ENCODE peak calls at places on chromosomes 7 and 10, in ten cellular contexts. P is WERI-Rb-1; I is fibroblast of mammary gland; O is activated CD8-positive, alpha-beta T cell treated with anti-CD3 and anti-CD28 coated beads for 36 hours; T is stomach; U is bronchial epithelial cell; Z is cardiac fibroblast; L is right lobe of liver; E is mucosa of descending colon; F is mesothelial cell of epicardium. G is an unnamed sample.

GRCh38 chr7:131104611-131105293 is 222.9 kb upstream of the MKLN1 start:
- DNase-seq in L (no peak), E (no peak), O (peak), T (no peak), I (peak), U (no peak), P (no peak), F (no peak), Z (peak), G (no peak)

GRCh38 chr10:7529638-7530037 is 118.8 kb upstream of the SFMBT2 start:
- DNase-seq in Z (peak), F (no peak), U (peak), T (no peak), O (peak), E (no peak), I (no peak), P (peak), L (no peak), G (peak)

GRCh38 chr7:110771717-110772116 is 319.2 kb upstream of the LRRN3 start:
- DNase-seq in I (no peak), L (no peak), Z (no peak), T (no peak), O (peak), P (no peak), U (no peak), F (no peak), E (no peak), G (no peak)

GRCh38 chr7:1694981-1695511 is 25.0 kb downstream of the ELFN1 start:
- DNase-seq in Z (no peak), P (peak), U (no peak), O (no peak), F (peak), T (no peak), I (no peak), L (peak), E (peak), G (no peak)

GRCh38 chr7:75642810-75643486 is 95.8 kb downstream of the HIP1 start:
- DNase-seq in U (peak), F (no peak), I (peak), Z (peak), P (peak), E (no peak), O (peak), L (no peak), T (peak), G (peak)

GRCh38 chr7:64655811-64656210 is 10.1 kb upstream of the ZNF107 start:
- DNase-seq in P (no peak), I (no peak), F (no peak), L (no peak), Z (no peak), O (no peak), T (no peak), E (no peak), U (no peak), G (no peak)

GRCh38 chr7:4150731-4151130 is 531.4 kb upstream of the FOXK1 start:
- DNase-seq in F (no peak), P (no peak), T (no peak), O (no peak), E (no peak), Z (no peak), I (no peak), L (no peak), U (no peak), G (no peak)

GRCh38 chr7:18552311-18552916 is 56.9 kb downstream of the HDAC9 start:
- DNase-seq in E (no peak), U (no peak), P (no peak), Z (no peak), O (no peak), T (no peak), I (no peak), L (no peak), F (no peak), G (no peak)

GRCh38 chr10:88260329-88261051 is 322.6 kb downstream of the RNLS start:
- DNase-seq in O (no peak), L (no peak), F (no peak), U (peak), T (no peak), P (no peak), I (no peak), Z (no peak), E (no peak), G (no peak)

GRCh38 chr10:14173391-14173705 is 157.4 kb downstream of the FRMD4A start:
- DNase-seq in F (no peak), I (no peak), T (no peak), O (peak), U (no peak), Z (peak), L (no peak), P (no peak), E (no peak), G (no peak)

GRCh38 chr10:60916025-60916424 is 28.0 kb downstream of the RHOBTB1 start:
- DNase-seq in L (no peak), Z (peak), U (no peak), T (no peak), E (no peak), F (no peak), O (no peak), I (no peak), P (no peak), G (no peak)

GRCh38 chr10:131654471-131655087 is 246.2 kb upstream of the PPP2R2D start:
- DNase-seq in U (no peak), O (no peak), T (peak), P (no peak), E (no peak), L (peak), Z (no peak), F (no peak), I (no peak), G (no peak)

GRCh38 chr10:78404296-78404695 is 370.6 kb downstream of the RPS24 start:
- DNase-seq in P (no peak), I (no peak), U (no peak), O (no peak), L (no peak), F (no peak), T (no peak), Z (no peak), E (no peak), G (no peak)

GRCh38 chr7:38773430-38773829 is 135.6 kb downstream of the VPS41 start:
- DNase-seq in P (no peak), L (no peak), E (no peak), O (no peak), T (no peak), Z (no peak), F (no peak), I (peak), U (no peak), G (no peak)

GRCh38 chr7:87570178-87570577 is 30.5 kb downstream of the ABCB1 start:
- DNase-seq in P (no peak), T (no peak), I (peak), Z (peak), F (no peak), O (no peak), U (peak), L (no peak), E (no peak), G (no peak)

GRCh38 chr10:104322416-104322782 is 15.9 kb downstream of the ITPRIP start:
- DNase-seq in U (peak), F (no peak), I (no peak), T (no peak), P (no peak), O (peak), Z (peak), L (no peak), E (no peak), G (no peak)

GRCh38 chr7:150405584-150406310 is 26.6 kb downstream of the ZNF775 start:
- DNase-seq in Z (no peak), F (no peak), T (no peak), E (peak), U (no peak), P (no peak), L (no peak), I (peak), O (peak), G (peak)

GRCh38 chr7:131105294-131105802 is 222.3 kb upstream of the MKLN1 start:
- DNase-seq in E (no peak), I (peak), U (no peak), F (no peak), O (no peak), Z (peak), L (no peak), T (no peak), P (peak), G (peak)

GRCh38 chr7:137443616-137444015 is 100.1 kb upstream of the PTN start:
- DNase-seq in U (peak), Z (peak), F (no peak), L (no peak), T (no peak), I (peak), P (no peak), E (no peak), O (no peak), G (no peak)

GRCh38 chr7:53541467-53541866 is 506.0 kb downstream of the POM121L12 start:
- DNase-seq in Z (no peak), O (no peak), U (no peak), F (no peak), E (no peak), T (no peak), P (no peak), I (no peak), L (no peak), G (no peak)

GRCh38 chr7:93515144-93515543 is 59.4 kb downstream of the CALCR start:
- DNase-seq in F (no peak), Z (peak), O (no peak), P (no peak), T (no peak), L (no peak), E (no peak), U (peak), I (peak), G (no peak)

GRCh38 chr7:129896568-129897382 is 56.0 kb downstream of the UBE2H start:
- DNase-seq in P (no peak), U (peak), F (no peak), T (no peak), I (no peak), E (no peak), Z (peak), O (no peak), L (no peak), G (no peak)

GRCh38 chr7:149827089-149827981 is 10.8 kb upstream of the ZNF862 start:
- DNase-seq in I (no peak), P (no peak), Z (no peak), F (no peak), E (peak), L (no peak), U (no peak), T (no peak), O (peak), G (no peak)

GRCh38 chr10:3763035-3763456 is 22.0 kb downstream of the KLF6 start:
- DNase-seq in L (no peak), Z (peak), E (no peak), T (no peak), I (peak), P (no peak), O (peak), F (no peak), U (peak), G (no peak)

GRCh38 chr7:69608878-69609277 is 10.6 kb downstream of the AUTS2 start:
- DNase-seq in T (no peak), U (no peak), P (no peak), O (no peak), L (no peak), F (no peak), Z (no peak), I (no peak), E (no peak), G (no peak)

GRCh38 chr10:27104919-27105318 is 4.6 kb upstream of the ANKRD26 start:
- DNase-seq in Z (no peak), U (no peak), E (no peak), L (no peak), T (no peak), I (no peak), P (no peak), F (no peak), O (peak), G (no peak)

GRCh38 chr10:12579954-12580858 is 230.9 kb downstream of the CAMK1D start:
- DNase-seq in E (no peak), U (no peak), I (peak), T (no peak), P (no peak), O (no peak), Z (peak), F (no peak), L (no peak), G (no peak)

GRCh38 chr10:48439031-48439430 is 132.6 kb downstream of the MAPK8 start:
- DNase-seq in U (peak), Z (peak), T (no peak), I (peak), E (no peak), F (no peak), L (no peak), P (no peak), O (no peak), G (no peak)

GRCh38 chr10:6985644-6986043 is 405.6 kb upstream of the PRKCQ start:
- DNase-seq in T (no peak), F (no peak), U (no peak), L (no peak), Z (no peak), I (no peak), O (no peak), E (no peak), P (no peak), G (no peak)

GRCh38 chr7:5697754-5698487 is 83.5 kb downstream of the RNF216 start:
- DNase-seq in E (no peak), Z (no peak), L (no peak), T (no peak), U (no peak), P (no peak), I (no peak), O (no peak), F (no peak), G (no peak)

GRCh38 chr7:1576521-1577253 is 6.9 kb upstream of the PSMG3 start:
- DNase-seq in O (no peak), U (no peak), Z (no peak), I (no peak), T (no peak), F (no peak), L (no peak), P (no peak), E (no peak), G (no peak)

GRCh38 chr10:34933676-34934075 is 118.6 kb upstream of the PARD3 start:
- DNase-seq in L (no peak), I (peak), P (no peak), U (no peak), E (no peak), Z (peak), F (no peak), O (no peak), T (no peak), G (no peak)

GRCh38 chr7:47580175-47580701 is 1.7 kb downstream of the TNS3 start:
- DNase-seq in T (peak), U (no peak), F (no peak), I (no peak), L (peak), O (no peak), E (peak), P (no peak), Z (peak), G (no peak)

GRCh38 chr7:155669717-155670505 is 25.4 kb downstream of the RBM33 start:
- DNase-seq in L (no peak), I (peak), Z (peak), E (no peak), F (no peak), O (no peak), T (no peak), U (no peak), P (no peak), G (no peak)

GRCh38 chr7:95045236-95045923 is 138.0 kb downstream of the PPP1R9A start:
- DNase-seq in L (no peak), U (peak), F (no peak), T (no peak), Z (peak), E (peak), I (peak), O (peak), P (peak), G (no peak)

DNA sequence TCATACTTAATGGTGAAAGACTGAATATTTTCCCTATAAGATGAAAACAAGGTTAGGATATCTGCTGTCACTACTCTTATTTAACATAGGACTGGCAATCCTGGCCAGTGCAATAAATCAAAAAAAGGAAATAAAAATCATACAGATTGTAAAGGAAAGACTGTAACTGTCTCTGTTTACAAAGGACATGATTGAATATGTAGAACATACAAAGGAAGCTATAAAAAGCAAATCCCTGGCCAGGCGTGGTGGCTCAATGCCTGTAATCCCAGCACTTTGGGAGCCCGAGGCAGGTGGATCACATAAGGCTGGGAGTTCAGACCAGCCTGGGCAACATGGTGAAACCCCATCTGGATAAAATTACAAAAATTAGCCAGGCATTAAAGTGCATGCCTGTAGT is 15.8 kb downstream of the ZNF485 start:
- DNase-seq in T (no peak), F (no peak), L (no peak), O (no peak), I (no peak), U (no peak), Z (no peak), P (peak), E (peak), G (no peak)
- TF ChIP-seq CTCF in T (no peak), F (no peak), L (no peak), O (no peak), I (no peak), U (no peak), Z (no peak), P (no peak), E (no peak), G (no peak)

GRCh38 chr10:94074462-94074861 is 80.7 kb downstream of the PLCE1 start:
- DNase-seq in P (no peak), F (no peak), I (no peak), T (no peak), U (no peak), Z (no peak), L (no peak), E (no peak), O (no peak), G (no peak)

GRCh38 chr10:94075521-94075920 is 81.8 kb downstream of the PLCE1 start:
- DNase-seq in U (no peak), F (no peak), Z (peak), I (no peak), T (no peak), O (no peak), E (no peak), P (no peak), L (no peak), G (no peak)

GRCh38 chr10:94080108-94080507 is 86.4 kb downstream of the PLCE1 start:
- DNase-seq in E (no peak), U (no peak), I (no peak), O (no peak), L (no peak), Z (no peak), T (no peak), P (no peak), F (no peak), G (no peak)

GRCh38 chr10:94077042-94077441 is 83.3 kb downstream of the PLCE1 start:
- DNase-seq in E (no peak), U (no peak), Z (no peak), P (no peak), F (no peak), I (no peak), O (no peak), T (no peak), L (no peak), G (no peak)

DNA sequence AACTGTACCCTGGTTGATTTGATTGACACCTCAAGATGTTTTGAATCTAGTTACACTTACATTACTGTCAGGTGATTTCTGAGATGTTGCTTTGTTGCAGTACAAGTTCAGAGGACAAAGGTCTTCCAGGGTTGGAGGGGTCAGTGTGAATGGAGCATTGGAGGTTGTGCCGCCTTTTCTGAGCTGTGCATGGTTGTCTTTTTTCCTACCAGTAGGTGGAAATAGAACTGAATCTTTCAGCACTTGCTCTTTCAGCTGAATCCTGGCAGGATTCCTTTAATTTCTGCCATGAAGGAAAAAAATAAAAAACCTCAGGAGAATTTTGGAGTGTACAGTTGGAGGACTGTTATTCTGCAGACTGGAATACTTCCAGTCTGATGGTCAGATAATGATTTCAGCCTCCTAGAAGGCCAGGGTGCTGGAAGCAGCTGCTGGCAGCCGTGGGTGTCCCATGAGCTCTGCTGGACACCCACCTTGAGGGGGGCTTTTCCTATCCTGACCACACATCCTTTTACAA is 82.7 kb downstream of the PLCE1 start:
- DNase-seq in E (no peak), P (no peak), L (no peak), I (peak), F (no peak), O (no peak), U (no peak), T (no peak), Z (peak), G (no peak)
- TF ChIP-seq CTCF in E (peak), P (peak), L (peak), I (peak), F (peak), O (no peak), U (peak), T (peak), Z (peak), G (no peak)

DNA sequence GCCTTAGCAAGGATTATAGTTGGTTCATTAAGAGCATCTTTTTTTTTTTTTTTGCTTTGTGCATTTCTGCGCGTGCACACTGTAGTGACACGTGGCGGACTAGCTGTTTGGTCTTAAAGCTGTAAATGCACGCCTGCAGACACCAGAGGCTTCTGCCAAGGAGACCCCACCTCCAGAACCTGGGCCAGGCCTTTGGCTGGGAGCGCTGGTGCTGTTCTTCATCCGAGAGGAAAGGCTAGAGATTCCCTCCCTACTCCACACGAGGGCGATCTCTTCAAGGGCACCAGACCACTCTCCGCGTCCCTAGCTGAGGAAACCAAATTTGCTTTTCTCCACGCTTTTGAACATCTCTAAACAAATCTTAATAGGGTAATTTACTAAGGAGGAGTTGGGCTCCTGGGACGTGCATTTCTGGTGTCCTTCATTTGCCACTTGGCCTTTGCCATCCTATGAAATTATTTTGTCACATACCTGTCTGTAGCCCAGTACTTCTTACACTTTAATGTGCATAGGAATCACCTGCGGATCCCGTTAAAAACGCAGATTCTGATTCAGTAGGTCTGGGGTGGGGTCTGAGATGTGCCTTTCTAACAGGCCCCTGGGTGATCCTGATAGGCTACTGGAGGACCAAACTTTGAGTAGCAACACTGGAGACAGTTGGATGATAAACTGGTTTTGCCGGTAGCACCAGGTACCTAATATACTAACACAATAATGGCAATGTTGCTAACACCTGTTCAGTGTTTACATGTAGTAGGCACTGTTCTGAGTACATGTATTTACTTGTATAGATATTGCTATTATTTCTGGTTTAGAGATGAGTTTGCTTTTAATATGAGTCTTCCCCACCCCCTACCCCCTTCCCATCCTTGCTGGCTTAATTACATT is 1.3 kb upstream of the SLC26A5 start:
- DNase-seq in P (peak), O (peak), F (no peak), E (peak), Z (peak), L (no peak), I (peak), T (peak), U (peak), G (peak)
- TF ChIP-seq CTCF in P (peak), O (peak), F (peak), E (peak), Z (peak), L (peak), I (peak), T (peak), U (peak), G (peak)

DNA sequence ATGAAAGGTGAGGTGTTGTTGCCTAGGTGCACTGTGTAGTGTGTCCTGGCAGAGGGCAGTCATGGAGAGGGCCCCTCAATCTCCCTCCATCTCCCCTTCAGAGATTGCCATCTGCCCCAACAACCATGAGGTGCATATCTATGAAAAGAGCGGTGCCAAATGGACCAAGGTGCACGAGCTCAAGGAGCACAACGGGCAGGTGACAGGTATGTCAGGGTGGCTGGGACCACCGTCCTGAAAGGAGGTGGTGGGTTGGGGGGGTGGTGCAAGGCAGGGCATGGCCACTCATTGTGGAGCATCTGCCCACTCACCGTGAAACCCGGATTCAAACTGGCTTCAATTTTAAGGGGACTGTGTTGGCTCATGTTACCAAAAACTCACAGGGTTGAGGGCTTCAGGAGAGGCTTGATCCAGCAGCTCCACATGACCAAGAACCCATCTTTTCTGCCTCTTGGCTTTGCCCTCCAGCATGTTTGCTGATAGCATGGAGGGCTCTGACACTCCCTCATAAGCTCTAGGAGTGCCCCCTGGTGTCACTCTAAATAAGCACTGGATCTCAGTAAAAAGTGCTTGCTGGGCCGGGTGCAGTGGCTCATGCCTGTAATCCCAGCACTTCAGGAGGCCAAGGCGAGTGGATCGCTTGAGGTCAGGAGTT is 12.2 kb downstream of the ARPC1B start:
- DNase-seq in E (no peak), F (no peak), O (peak), Z (peak), T (no peak), I (peak), U (no peak), P (peak), L (no peak), G (no peak)
- TF ChIP-seq CTCF in E (no peak), F (no peak), O (peak), Z (peak), T (no peak), I (peak), U (peak), P (peak), L (no peak), G (no peak)

G was measured in glutamatergic neuron.